ENCODE peak calls at places on chromosome 3, in seven cellular contexts. J, B, Q, C, D, H and K are unnamed samples.

GRCh38 chr3:124276863-124277515 is 285.1 kb upstream of the ROPN1 start:
- DNase-seq in H (no peak), J (no peak), B (no peak), Q (no peak), D (no peak), C (no peak), K (no peak)

GRCh38 chr3:171402281-171402680 is 57.9 kb downstream of the TNIK start:
- DNase-seq in Q (no peak), C (no peak), D (no peak), J (no peak), B (no peak), H (no peak), K (no peak)

GRCh38 chr3:114727373-114727772 is 419.7 kb downstream of the ZBTB20 start:
- DNase-seq in Q (no peak), H (no peak), C (no peak), B (no peak), J (no peak), D (no peak), K (no peak)

GRCh38 chr3:189602471-189602870 is 28.7 kb upstream of the TP63 start:
- DNase-seq in J (no peak), Q (no peak), C (no peak), H (no peak), D (no peak), B (no peak), K (no peak)

GRCh38 chr3:79383402-79384012 is 384.3 kb downstream of the ROBO1 start:
- DNase-seq in J (no peak), B (no peak), D (no peak), Q (peak; percentile 39), H (no peak), C (no peak), K (no peak)

GRCh38 chr3:43649365-43649968 is 27.7 kb upstream of the ANO10 start:
- DNase-seq in J (no peak), Q (no peak), B (no peak), D (no peak), C (no peak), H (no peak), K (no peak)

GRCh38 chr3:47896736-47897135 is 93.8 kb downstream of the DHX30 start:
- DNase-seq in D (no peak), J (no peak), B (no peak), C (no peak), Q (no peak), H (no peak), K (no peak)

GRCh38 chr3:78604328-78604727 is 1163.5 kb downstream of the ROBO1 start:
- DNase-seq in D (no peak), H (no peak), C (no peak), J (no peak), B (no peak), Q (peak; percentile 80), K (no peak)

GRCh38 chr3:125322166-125322565 is 53.0 kb downstream of the ZNF148 start:
- DNase-seq in C (no peak), H (no peak), D (no peak), Q (peak; percentile 86), J (no peak), B (no peak), K (no peak)

GRCh38 chr3:150177673-150178378 is 207.1 kb upstream of the PFN2 start:
- DNase-seq in H (no peak), J (no peak), B (no peak), Q (peak; percentile 84), C (no peak), D (peak; percentile 32), K (no peak)

GRCh38 chr3:144394052-144394451 is 422.4 kb downstream of the DIPK2A start:
- DNase-seq in C (no peak), D (no peak), J (no peak), H (no peak), Q (peak; percentile 4), B (no peak), K (no peak)

GRCh38 chr3:16452265-16452664 is 61.2 kb downstream of the RFTN1 start:
- DNase-seq in J (no peak), H (no peak), C (no peak), B (no peak), D (no peak), Q (peak; percentile 80), K (no peak)

GRCh38 chr3:52679811-52680210 is 5.9 kb downstream of the PBRM1 start:
- DNase-seq in B (no peak), Q (peak; percentile 67), H (no peak), C (no peak), D (no peak), J (no peak), K (no peak)

GRCh38 chr3:142586803-142587406 is 8.4 kb upstream of the ATR start:
- DNase-seq in H (peak; percentile 43), D (peak; percentile 84), C (peak; percentile 85), Q (peak; percentile 73), B (no peak), J (peak; percentile 80), K (no peak)

GRCh38 chr3:134809412-134810051 is 14.5 kb downstream of the EPHB1 start:
- DNase-seq in C (no peak), B (no peak), D (no peak), H (no peak), Q (no peak), J (no peak), K (no peak)

GRCh38 chr3:2921903-2922302 is 188.3 kb downstream of the IL5RA start:
- DNase-seq in H (no peak), J (no peak), D (peak; percentile 10), Q (no peak), B (peak; percentile 24), C (peak; percentile 5), K (no peak)

GRCh38 chr3:164897335-164897734 is 181.0 kb downstream of the SI start:
- DNase-seq in H (no peak), J (no peak), B (no peak), Q (no peak), C (no peak), D (no peak), K (no peak)

GRCh38 chr3:59877679-59878427 is 828.0 kb upstream of the CFAP20DC start:
- DNase-seq in C (no peak), H (no peak), J (no peak), D (no peak), Q (peak; percentile 8), B (no peak), K (no peak)

GRCh38 chr3:170844377-170844776 is 25.6 kb downstream of the RPL22L1 start:
- DNase-seq in D (no peak), H (no peak), J (no peak), Q (no peak), B (no peak), C (no peak), K (no peak)

GRCh38 chr3:53032609-53033008 is 13.3 kb downstream of the SFMBT1 start:
- DNase-seq in D (no peak), B (no peak), J (no peak), Q (no peak), C (no peak), H (no peak), K (no peak)

GRCh38 chr3:142022381-142022780 is 127.0 kb downstream of the TFDP2 start:
- DNase-seq in B (peak; percentile 45), J (no peak), D (no peak), Q (no peak), H (peak; percentile 37), C (no peak), K (no peak)

GRCh38 chr3:101036213-101036618 is 43.0 kb upstream of the ABI3BP start:
- DNase-seq in D (peak; percentile 18), C (peak; percentile 11), Q (peak; percentile 96), H (no peak), B (no peak), J (peak; percentile 61), K (peak; percentile 21)

GRCh38 chr3:139629033-139629432 is 48.7 kb downstream of the NMNAT3 start:
- DNase-seq in H (no peak), J (peak; percentile 18), Q (peak; percentile 2), D (peak; percentile 28), B (no peak), C (peak; percentile 36), K (no peak)
- TF ChIP-seq CEBPB in H (no peak), J (no peak), Q (no peak), D (no peak), B (no peak), C (no peak), K (no peak)

GRCh38 chr3:58627580-58627894 is 39.0 kb downstream of the FAM3D start:
- DNase-seq in Q (no peak), C (no peak), D (no peak), H (no peak), B (no peak), J (no peak), K (no peak)
- TF ChIP-seq CEBPB in Q (no peak), C (no peak), D (no peak), H (no peak), B (no peak), J (no peak), K (no peak)

DNA sequence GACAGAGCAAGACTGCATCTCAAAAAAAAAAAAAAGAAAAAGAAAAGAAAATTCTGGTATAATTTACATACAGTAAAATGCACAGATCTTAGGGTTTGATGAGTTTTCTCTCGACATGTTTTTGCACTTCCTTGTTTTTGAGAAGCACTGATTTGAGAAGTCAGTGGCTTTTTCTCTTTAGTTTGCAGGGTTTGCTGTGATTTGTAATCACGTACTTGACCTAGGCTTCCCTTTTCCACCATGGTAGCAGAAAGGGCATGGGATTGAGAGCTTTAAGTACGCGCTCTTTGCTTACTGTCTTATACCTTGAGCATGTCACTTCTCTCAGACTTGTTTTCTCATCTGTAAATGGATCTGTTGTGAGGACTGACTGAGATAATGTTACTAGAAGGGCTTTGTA is 4.1 kb downstream of the VHL start:
- DNase-seq in C (no peak), H (no peak), Q (no peak), J (no peak), D (no peak), B (no peak), K (no peak)
- TF ChIP-seq CEBPB in C (no peak), H (no peak), Q (no peak), J (no peak), D (no peak), B (no peak), K (no peak)

DNA sequence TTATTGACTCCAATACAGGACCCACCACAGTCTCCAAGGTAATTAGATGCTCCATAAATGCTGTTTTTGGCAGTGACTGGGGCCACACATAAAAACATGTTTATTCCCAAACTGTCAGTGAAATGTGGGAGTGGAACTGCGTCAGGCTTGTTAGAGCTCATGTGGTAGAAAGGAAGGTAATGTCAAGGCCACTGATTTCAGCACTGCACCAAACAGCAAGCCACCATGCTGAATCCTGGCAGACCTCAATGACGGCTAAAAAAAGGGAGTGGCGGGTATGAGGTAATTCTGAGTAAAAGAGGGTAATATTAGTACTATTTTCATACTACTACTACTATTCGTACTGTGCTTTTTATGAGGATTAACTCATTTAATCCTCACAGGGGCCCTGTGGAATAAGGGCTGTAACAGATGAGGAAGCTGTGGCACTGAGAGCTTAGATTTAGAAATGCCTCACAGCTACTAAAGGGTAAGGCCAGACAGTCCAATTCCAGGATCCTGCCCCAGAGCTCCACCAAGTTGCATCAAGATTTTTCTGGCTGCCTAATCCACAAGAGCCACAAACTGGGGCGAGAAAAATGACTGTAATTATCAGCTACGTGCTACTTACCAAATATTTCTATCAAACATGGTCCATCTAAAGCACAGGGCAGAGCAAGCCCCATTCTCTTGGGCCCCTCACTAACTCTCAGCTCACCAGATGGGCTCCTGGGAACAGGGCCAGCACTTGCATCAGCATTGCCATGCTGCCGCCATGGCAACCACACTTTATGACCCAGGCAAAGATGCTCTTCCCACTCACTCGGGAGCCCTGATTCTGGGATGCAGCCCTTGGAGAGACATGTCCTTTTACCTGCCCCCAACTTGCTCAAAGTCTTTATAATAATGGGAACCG is 83.6 kb upstream of the SPATA12 start:
- DNase-seq in J (no peak), C (no peak), H (no peak), D (no peak), B (no peak), Q (peak; percentile 67), K (no peak)
- TF ChIP-seq CEBPB in J (no peak), C (no peak), H (no peak), D (no peak), B (no peak), Q (peak; percentile 71), K (peak; percentile 6)